ENCODE peak calls at places on chromosomes 12 and 14, in five cellular contexts. One of them, this sample, is unnamed.

GRCh38 chr12:13799574-13799973 is 181.8 kb downstream of the GRIN2B start:
- DNase-seq in upper lobe of left lung: no peak
- DNase-seq in K562: no peak
- DNase-seq in A549: no peak
- DNase-seq in effector memory CD4-positive, alpha-beta T cell: no peak
- DNase-seq in this sample: no peak

GRCh38 chr12:14614704-14615121 is 47.0 kb upstream of the PLBD1 start:
- DNase-seq in upper lobe of left lung: no peak
- DNase-seq in effector memory CD4-positive, alpha-beta T cell: no peak
- DNase-seq in K562: no peak
- DNase-seq in A549: no peak
- DNase-seq in this sample: no peak

GRCh38 chr14:81534510-81535074 is 939 bp upstream of the SEL1L start:
- DNase-seq in K562: no peak
- DNase-seq in upper lobe of left lung: no peak
- DNase-seq in effector memory CD4-positive, alpha-beta T cell: no peak
- DNase-seq in A549: no peak
- DNase-seq in this sample: no peak

GRCh38 chr12:104490221-104490620 is 33.5 kb downstream of the CHST11 start:
- DNase-seq in upper lobe of left lung: no peak
- DNase-seq in K562: no peak
- DNase-seq in A549: no peak
- DNase-seq in effector memory CD4-positive, alpha-beta T cell: no peak
- DNase-seq in this sample: no peak

GRCh38 chr12:130133851-130134562 is 28.3 kb upstream of the FZD10 start:
- DNase-seq in A549: no peak
- DNase-seq in effector memory CD4-positive, alpha-beta T cell: no peak
- DNase-seq in upper lobe of left lung: no peak
- DNase-seq in K562: no peak
- DNase-seq in this sample: no peak

GRCh38 chr12:50538178-50538577 is 33.4 kb downstream of the DIP2B start:
- DNase-seq in K562: no peak
- DNase-seq in effector memory CD4-positive, alpha-beta T cell: no peak
- DNase-seq in A549: no peak
- DNase-seq in upper lobe of left lung: no peak
- DNase-seq in this sample: no peak

GRCh38 chr12:68317047-68317667 is 15.0 kb downstream of the MDM1 start:
- DNase-seq in upper lobe of left lung: no peak
- DNase-seq in K562: peak; percentile 20
- DNase-seq in effector memory CD4-positive, alpha-beta T cell: no peak
- DNase-seq in A549: peak; percentile 56
- DNase-seq in this sample: no peak

GRCh38 chr12:87157791-87158190 is 871.4 kb downstream of the C12orf50 start:
- DNase-seq in upper lobe of left lung: no peak
- DNase-seq in A549: peak; percentile 85
- DNase-seq in K562: no peak
- DNase-seq in effector memory CD4-positive, alpha-beta T cell: no peak
- DNase-seq in this sample: peak; percentile 93

GRCh38 chr12:93540506-93540905 is 32.0 kb upstream of the SOCS2 start:
- DNase-seq in A549: no peak
- DNase-seq in effector memory CD4-positive, alpha-beta T cell: no peak
- DNase-seq in upper lobe of left lung: no peak
- DNase-seq in K562: no peak
- DNase-seq in this sample: no peak

GRCh38 chr12:108777156-108777555 is 45.8 kb upstream of the CORO1C start:
- DNase-seq in A549: no peak
- DNase-seq in K562: no peak
- DNase-seq in effector memory CD4-positive, alpha-beta T cell: no peak
- DNase-seq in upper lobe of left lung: no peak
- DNase-seq in this sample: no peak

GRCh38 chr12:76158518-76159321 is 74.2 kb upstream of the NAP1L1 start:
- DNase-seq in upper lobe of left lung: no peak
- DNase-seq in K562: peak; percentile 71
- DNase-seq in A549: peak; percentile 75
- DNase-seq in effector memory CD4-positive, alpha-beta T cell: peak; percentile 7
- DNase-seq in this sample: peak; percentile 62

DNA sequence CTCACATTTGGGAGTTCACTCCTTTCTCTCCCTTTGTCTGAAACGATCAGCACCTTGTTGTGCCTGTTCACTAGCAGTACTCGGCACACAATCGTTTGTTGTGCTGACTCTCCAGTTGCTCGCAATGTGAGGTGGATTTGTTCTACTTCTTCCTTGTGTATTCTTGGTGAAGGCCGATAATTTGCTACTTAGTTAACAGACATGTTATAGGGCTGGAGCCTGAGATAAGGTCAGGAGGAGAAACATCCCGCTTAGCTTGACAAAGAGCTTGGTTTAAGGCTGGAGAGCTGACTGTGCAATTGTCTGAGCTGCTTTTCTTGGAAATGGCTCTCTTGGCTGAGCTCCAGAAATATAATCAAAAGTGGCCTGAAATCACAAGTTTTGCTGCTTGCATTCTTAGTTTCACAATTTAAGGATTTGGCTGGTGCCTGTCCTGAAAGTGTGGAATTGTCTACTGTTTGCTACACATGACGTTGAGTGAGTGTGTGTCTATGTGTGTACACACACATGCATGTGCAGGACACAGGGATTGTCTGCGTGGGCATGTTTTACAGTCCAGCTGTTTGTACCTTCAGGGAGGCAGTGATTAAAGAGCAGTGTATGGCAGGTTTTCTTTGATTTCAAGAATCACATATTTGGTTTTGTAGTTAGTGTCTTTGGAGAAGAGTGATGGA is 77.7 kb downstream of the ARF6 start:
- DNase-seq in K562: peak; percentile 31
- DNase-seq in A549: no peak
- DNase-seq in upper lobe of left lung: no peak
- DNase-seq in effector memory CD4-positive, alpha-beta T cell: no peak
- DNase-seq in this sample: peak; percentile 36
- H3K4me3 ChIP-seq in K562: no peak overlapping the region
- H3K4me3 ChIP-seq in A549: no peak overlapping the region
- H3K4me3 ChIP-seq in upper lobe of left lung: no peak overlapping the region
- H3K4me3 ChIP-seq in effector memory CD4-positive, alpha-beta T cell: peak overlapping the region; percentile 22
- H3K4me3 ChIP-seq in this sample: no peak overlapping the region

DNA sequence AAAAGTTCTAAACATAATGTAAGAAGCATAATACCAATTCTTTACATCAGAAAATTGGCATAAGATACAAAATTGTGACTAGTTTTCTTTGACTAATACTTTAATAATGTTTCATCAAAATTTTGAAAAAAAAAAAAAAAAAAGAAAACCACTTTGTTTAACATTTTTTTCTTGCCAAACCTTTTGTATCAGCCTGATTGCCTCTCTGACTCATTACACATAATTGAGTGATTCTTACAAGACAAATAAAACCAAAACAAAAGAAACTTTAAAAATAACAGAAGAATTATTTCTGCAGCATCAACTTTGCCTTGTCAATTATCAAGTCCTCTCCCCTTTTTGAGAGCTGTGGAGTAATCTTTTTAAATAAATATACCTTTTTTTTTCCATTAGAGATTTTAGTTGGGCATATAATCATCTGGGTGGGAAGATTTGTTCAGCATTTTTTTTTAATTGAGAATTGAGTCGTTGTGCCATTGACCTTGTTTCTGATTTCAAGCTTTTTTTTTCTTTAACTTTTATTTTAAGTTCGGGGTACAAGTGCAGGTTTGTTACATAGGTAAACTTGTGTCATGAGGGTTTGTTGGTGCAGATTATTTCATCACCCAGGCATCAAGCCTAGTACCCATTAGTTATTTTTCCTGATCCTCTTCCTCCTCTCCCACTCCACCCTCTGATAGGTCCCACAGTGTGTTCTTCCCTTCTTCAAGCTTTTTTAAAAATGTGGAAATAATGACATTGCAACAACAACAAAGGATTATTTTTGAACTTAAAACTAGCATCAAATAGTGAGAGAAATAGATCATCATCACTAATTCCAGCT is 45.8 kb upstream of the HMGA2 start:
- DNase-seq in upper lobe of left lung: no peak
- DNase-seq in A549: peak; percentile 9
- DNase-seq in K562: no peak
- DNase-seq in effector memory CD4-positive, alpha-beta T cell: no peak
- DNase-seq in this sample: peak; percentile 4
- H3K4me3 ChIP-seq in upper lobe of left lung: no peak overlapping the region
- H3K4me3 ChIP-seq in A549: no peak overlapping the region
- H3K4me3 ChIP-seq in K562: no peak overlapping the region
- H3K4me3 ChIP-seq in effector memory CD4-positive, alpha-beta T cell: no peak overlapping the region
- H3K4me3 ChIP-seq in this sample: no peak overlapping the region

GRCh38 chr12:84912191-84913142 is at the start of gene SLC6A15:
- DNase-seq in A549: peak; percentile 85
- DNase-seq in effector memory CD4-positive, alpha-beta T cell: no peak
- DNase-seq in K562: no peak
- DNase-seq in upper lobe of left lung: peak; percentile 87
- DNase-seq in this sample: peak; percentile 80
- H3K4me3 ChIP-seq in A549: peak within 1 kb of the TSS; percentile 47
- H3K4me3 ChIP-seq in effector memory CD4-positive, alpha-beta T cell: no peak within 1 kb of the TSS
- H3K4me3 ChIP-seq in K562: no peak within 1 kb of the TSS
- H3K4me3 ChIP-seq in upper lobe of left lung: peak within 1 kb of the TSS; percentile 47
- H3K4me3 ChIP-seq in this sample: peak within 1 kb of the TSS; percentile 97

DNA sequence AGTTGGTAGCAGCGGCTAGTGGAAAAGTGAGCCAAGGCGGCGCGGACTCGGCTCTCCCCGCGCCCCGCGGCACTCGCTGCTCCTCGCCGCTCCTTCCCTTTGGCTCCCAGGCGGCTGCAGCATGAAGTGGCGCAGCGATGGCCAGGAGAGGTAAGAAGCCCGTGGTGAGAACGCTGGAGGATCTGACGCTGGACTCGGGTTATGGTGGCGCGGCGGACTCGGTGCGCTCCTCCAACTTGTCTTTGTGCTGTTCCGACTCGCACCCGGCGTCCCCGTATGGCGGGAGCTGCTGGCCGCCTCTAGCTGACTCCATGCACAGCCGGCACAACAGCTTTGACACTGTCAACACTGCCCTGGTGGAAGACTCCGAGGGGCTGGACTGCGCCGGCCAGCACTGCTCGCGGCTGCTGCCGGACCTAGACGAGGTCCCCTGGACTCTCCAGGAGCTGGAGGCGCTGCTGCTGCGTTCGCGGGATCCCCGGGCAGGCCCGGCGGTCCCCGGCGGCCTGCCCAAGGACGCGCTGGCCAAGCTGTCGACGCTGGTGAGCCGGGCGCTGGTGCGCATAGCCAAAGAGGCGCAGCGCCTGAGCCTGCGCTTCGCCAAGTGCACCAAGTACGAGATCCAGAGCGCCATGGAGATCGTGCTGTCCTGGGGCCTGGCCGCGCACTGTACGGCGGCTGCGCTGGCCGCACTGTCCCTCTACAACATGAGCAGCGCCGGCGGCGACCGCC is 225.6 kb upstream of the CRY1 start:
- DNase-seq in K562: peak; percentile 12
- DNase-seq in upper lobe of left lung: peak; percentile 84
- DNase-seq in A549: peak; percentile 66
- DNase-seq in effector memory CD4-positive, alpha-beta T cell: no peak
- DNase-seq in this sample: no peak
- H3K4me3 ChIP-seq in K562: peak overlapping the region; percentile 35
- H3K4me3 ChIP-seq in upper lobe of left lung: peak overlapping the region; percentile 59
- H3K4me3 ChIP-seq in A549: peak overlapping the region; percentile 88
- H3K4me3 ChIP-seq in effector memory CD4-positive, alpha-beta T cell: peak overlapping the region; percentile 75
- H3K4me3 ChIP-seq in this sample: peak overlapping the region; percentile 68

GRCh38 chr12:45986646-45987338 is 3.6 kb downstream of the SCAF11 start:
- DNase-seq in upper lobe of left lung: no peak
- DNase-seq in K562: no peak
- DNase-seq in A549: no peak
- DNase-seq in effector memory CD4-positive, alpha-beta T cell: no peak
- DNase-seq in this sample: no peak

GRCh38 chr12:45989277-45989856 is 1.0 kb downstream of the SCAF11 start:
- DNase-seq in A549: no peak
- DNase-seq in effector memory CD4-positive, alpha-beta T cell: no peak
- DNase-seq in upper lobe of left lung: no peak
- DNase-seq in K562: no peak
- DNase-seq in this sample: no peak

GRCh38 chr12:45987339-45987726 is 3.0 kb downstream of the SCAF11 start:
- DNase-seq in A549: no peak
- DNase-seq in effector memory CD4-positive, alpha-beta T cell: no peak
- DNase-seq in upper lobe of left lung: no peak
- DNase-seq in K562: no peak
- DNase-seq in this sample: no peak

GRCh38 chr12:45989857-45990467 is 412 bp downstream of the SCAF11 start:
- DNase-seq in effector memory CD4-positive, alpha-beta T cell: peak; percentile 32
- DNase-seq in A549: peak; percentile 63
- DNase-seq in K562: peak; percentile 41
- DNase-seq in upper lobe of left lung: peak; percentile 93
- DNase-seq in this sample: no peak

GRCh38 chr12:45988259-45988658 is 2.1 kb downstream of the SCAF11 start:
- DNase-seq in upper lobe of left lung: no peak
- DNase-seq in effector memory CD4-positive, alpha-beta T cell: no peak
- DNase-seq in K562: no peak
- DNase-seq in A549: no peak
- DNase-seq in this sample: no peak
- H3K4me3 ChIP-seq in upper lobe of left lung: peak overlapping the region; percentile 76
- H3K4me3 ChIP-seq in effector memory CD4-positive, alpha-beta T cell: no peak overlapping the region
- H3K4me3 ChIP-seq in K562: peak overlapping the region; percentile 87
- H3K4me3 ChIP-seq in A549: peak overlapping the region; percentile 69
- H3K4me3 ChIP-seq in this sample: peak overlapping the region; percentile 91